ENCODE peak calls at places on chromosomes 16 and 17, in four cellular contexts. One of them, this sample, is unnamed.

GRCh38 chr17:73976676-73977521 is 226.6 kb upstream of the RPL38 start:
- DNase-seq in spleen: no peak
- DNase-seq in ovary: no peak
- DNase-seq in uterus: no peak
- DNase-seq in this sample: no peak

GRCh38 chr17:43341705-43342600 is 56.8 kb upstream of the ARL4D start:
- DNase-seq in spleen: no peak
- DNase-seq in ovary: no peak
- DNase-seq in uterus: no peak
- DNase-seq in this sample: no peak

GRCh38 chr16:3754304-3754703 is 37.0 kb upstream of the TRAP1 start:
- DNase-seq in spleen: no peak
- DNase-seq in ovary: no peak
- DNase-seq in uterus: no peak
- DNase-seq in this sample: no peak

GRCh38 chr16:48164907-48165715 is 9.3 kb upstream of the ABCC12 start:
- DNase-seq in spleen: peak; percentile 92
- DNase-seq in ovary: peak; percentile 62
- DNase-seq in uterus: peak; percentile 29
- DNase-seq in this sample: no peak

GRCh38 chr17:13154403-13154802 is 136.6 kb upstream of the ELAC2 start:
- DNase-seq in spleen: no peak
- DNase-seq in ovary: no peak
- DNase-seq in uterus: no peak
- DNase-seq in this sample: no peak

GRCh38 chr16:68234188-68235104 is 1.5 kb downstream of the ESRP2 start:
- DNase-seq in spleen: no peak
- DNase-seq in ovary: peak; percentile 46
- DNase-seq in uterus: no peak
- DNase-seq in this sample: peak; percentile 96

GRCh38 chr16:81520151-81520470 is 75.5 kb downstream of the CMIP start:
- DNase-seq in spleen: peak; percentile 69
- DNase-seq in ovary: no peak
- DNase-seq in uterus: no peak
- DNase-seq in this sample: no peak

GRCh38 chr17:80116276-80116922 is 15.0 kb downstream of the GAA start:
- DNase-seq in spleen: no peak
- DNase-seq in ovary: no peak
- DNase-seq in uterus: no peak
- DNase-seq in this sample: no peak

GRCh38 chr17:7045492-7046126 is 1.7 kb upstream of the SLC16A11 start:
- DNase-seq in spleen: no peak
- DNase-seq in ovary: peak; percentile 53
- DNase-seq in uterus: no peak
- DNase-seq in this sample: no peak

GRCh38 chr16:73048292-73049050 is 543 bp upstream of the ZFHX3 start:
- DNase-seq in spleen: peak; percentile 81
- DNase-seq in ovary: peak; percentile 57
- DNase-seq in uterus: no peak
- DNase-seq in this sample: peak; percentile 63

GRCh38 chr17:66957951-66958579 is 6.4 kb upstream of the CACNG4 start:
- DNase-seq in spleen: no peak
- DNase-seq in ovary: no peak
- DNase-seq in uterus: no peak
- DNase-seq in this sample: no peak

GRCh38 chr16:59702531-59702930 is 968.4 kb upstream of the GOT2 start:
- DNase-seq in spleen: no peak
- DNase-seq in ovary: no peak
- DNase-seq in uterus: no peak
- DNase-seq in this sample: no peak

GRCh38 chr16:89115216-89115949 is 21.7 kb downstream of the ACSF3 start:
- DNase-seq in spleen: peak; percentile 96
- DNase-seq in ovary: no peak
- DNase-seq in uterus: no peak
- DNase-seq in this sample: peak; percentile 91

GRCh38 chr17:19897901-19898300 is 30.2 kb upstream of the ULK2 start:
- DNase-seq in spleen: no peak
- DNase-seq in ovary: no peak
- DNase-seq in uterus: peak; percentile 20
- DNase-seq in this sample: no peak

GRCh38 chr16:85989863-85990643 is 91.1 kb downstream of the IRF8 start:
- DNase-seq in spleen: no peak
- DNase-seq in ovary: no peak
- DNase-seq in uterus: no peak
- DNase-seq in this sample: no peak

GRCh38 chr17:7215652-7216139 is 3.9 kb downstream of the DLG4 start:
- DNase-seq in spleen: no peak
- DNase-seq in ovary: peak; percentile 63
- DNase-seq in uterus: no peak
- DNase-seq in this sample: no peak

GRCh38 chr17:18858567-18859245 is 775 bp downstream of the PRPSAP2 start:
- DNase-seq in spleen: no peak
- DNase-seq in ovary: no peak
- DNase-seq in uterus: no peak
- DNase-seq in this sample: no peak

GRCh38 chr16:83994703-83995102 is 26.7 kb downstream of the NECAB2 start:
- DNase-seq in spleen: no peak
- DNase-seq in ovary: no peak
- DNase-seq in uterus: no peak
- DNase-seq in this sample: no peak

GRCh38 chr17:49223517-49224197 is 6.9 kb downstream of the PHOSPHO1 start:
- DNase-seq in spleen: peak; percentile 91
- DNase-seq in ovary: peak; percentile 52
- DNase-seq in uterus: peak; percentile 34
- DNase-seq in this sample: peak; percentile 56

GRCh38 chr16:31874354-31875111 is 926 bp downstream of the ZNF267 start:
- DNase-seq in spleen: no peak
- DNase-seq in ovary: no peak
- DNase-seq in uterus: no peak
- DNase-seq in this sample: peak; percentile 60

GRCh38 chr17:60256174-60256573 is 106.4 kb downstream of the CA4 start:
- DNase-seq in spleen: no peak
- DNase-seq in ovary: no peak
- DNase-seq in uterus: no peak
- DNase-seq in this sample: no peak

GRCh38 chr16:75237398-75238131 is 13.9 kb downstream of the BCAR1 start:
- DNase-seq in spleen: no peak
- DNase-seq in ovary: peak; percentile 25
- DNase-seq in uterus: peak; percentile 26
- DNase-seq in this sample: no peak

GRCh38 chr16:81366316-81366932 is 51.7 kb downstream of the GAN start:
- DNase-seq in spleen: no peak
- DNase-seq in ovary: no peak
- DNase-seq in uterus: no peak
- DNase-seq in this sample: no peak

GRCh38 chr16:3983081-3983520 is 102.6 kb upstream of the CREBBP start:
- DNase-seq in spleen: peak; percentile 82
- DNase-seq in ovary: peak; percentile 78
- DNase-seq in uterus: peak; percentile 71
- DNase-seq in this sample: peak; percentile 66

GRCh38 chr17:39244016-39244599 is 18.4 kb upstream of the STAC2 start:
- DNase-seq in spleen: peak; percentile 78
- DNase-seq in ovary: no peak
- DNase-seq in uterus: no peak
- DNase-seq in this sample: no peak

GRCh38 chr17:82734987-82735866 is at the start of gene FN3K:
- DNase-seq in spleen: peak; percentile 80
- DNase-seq in ovary: peak; percentile 79
- DNase-seq in uterus: peak; percentile 54
- DNase-seq in this sample: peak; percentile 94

GRCh38 chr16:2790631-2791030 is 3.3 kb upstream of the PRSS33 start:
- DNase-seq in spleen: no peak
- DNase-seq in ovary: peak; percentile 5
- DNase-seq in uterus: no peak
- DNase-seq in this sample: no peak

GRCh38 chr17:78687944-78688343 is 94.1 kb downstream of the CYTH1 start:
- DNase-seq in spleen: no peak
- DNase-seq in ovary: no peak
- DNase-seq in uterus: no peak
- DNase-seq in this sample: no peak
- TF ChIP-seq POLR2A in spleen: no peak
- TF ChIP-seq POLR2A in ovary: no peak
- TF ChIP-seq POLR2A in uterus: no peak
- TF ChIP-seq POLR2A in this sample: no peak

DNA sequence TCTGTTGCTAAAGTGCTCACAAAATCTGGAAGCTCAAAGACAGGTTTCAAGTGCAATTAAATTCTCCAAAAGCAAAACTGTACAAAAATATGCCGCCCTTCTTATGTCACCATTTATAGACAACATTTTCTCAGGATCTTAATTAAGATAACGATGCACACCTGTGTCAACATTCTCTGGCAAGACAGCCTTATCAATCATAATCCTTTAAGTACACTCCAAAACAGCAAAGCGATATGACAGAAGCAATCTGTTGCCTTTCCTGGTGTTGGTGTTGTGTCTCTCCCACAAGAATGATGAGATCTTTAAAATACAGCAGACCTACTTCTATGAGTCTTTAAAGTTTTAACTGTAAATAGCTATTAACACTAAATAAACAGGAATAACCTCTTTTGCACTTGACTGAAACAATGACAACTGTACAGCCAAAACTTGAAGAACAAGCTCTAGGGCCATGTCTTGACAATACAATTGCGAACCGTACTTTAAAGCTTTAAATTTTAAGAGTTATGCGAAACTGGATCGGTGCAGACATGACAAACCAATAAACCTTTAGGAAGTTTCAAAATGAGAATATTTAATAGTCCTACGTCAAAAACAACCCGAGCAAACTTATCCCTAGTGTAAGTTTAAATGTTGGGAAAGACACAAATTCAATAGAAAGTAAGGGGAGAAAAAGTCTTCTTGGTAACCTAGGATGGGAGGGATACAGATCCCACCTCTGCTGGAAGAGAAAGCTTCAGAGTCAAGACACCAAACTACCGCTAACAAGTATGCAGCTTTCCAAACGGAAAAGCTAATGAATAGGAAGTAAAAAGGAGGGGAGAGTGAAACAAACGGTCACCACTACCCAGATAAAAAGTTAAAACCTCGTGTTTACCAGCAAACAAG is 3.3 kb upstream of the IRX5 start:
- DNase-seq in spleen: no peak
- DNase-seq in ovary: no peak
- DNase-seq in uterus: no peak
- DNase-seq in this sample: no peak
- TF ChIP-seq POLR2A in spleen: no peak
- TF ChIP-seq POLR2A in ovary: no peak
- TF ChIP-seq POLR2A in uterus: no peak
- TF ChIP-seq POLR2A in this sample: no peak

GRCh38 chr17:3796110-3796821 is 4.7 kb downstream of the ITGAE start:
- DNase-seq in spleen: peak; percentile 86
- DNase-seq in ovary: no peak
- DNase-seq in uterus: no peak
- DNase-seq in this sample: peak; percentile 56

GRCh38 chr17:3795758-3796102 is 5.3 kb downstream of the ITGAE start:
- DNase-seq in spleen: no peak
- DNase-seq in ovary: no peak
- DNase-seq in uterus: no peak
- DNase-seq in this sample: no peak

GRCh38 chr17:3792481-3792880 is 8.5 kb downstream of the ITGAE start:
- DNase-seq in spleen: no peak
- DNase-seq in ovary: no peak
- DNase-seq in uterus: no peak
- DNase-seq in this sample: no peak

GRCh38 chr17:3796822-3797170 is 4.2 kb downstream of the ITGAE start:
- DNase-seq in spleen: no peak
- DNase-seq in ovary: no peak
- DNase-seq in uterus: no peak
- DNase-seq in this sample: no peak

DNA sequence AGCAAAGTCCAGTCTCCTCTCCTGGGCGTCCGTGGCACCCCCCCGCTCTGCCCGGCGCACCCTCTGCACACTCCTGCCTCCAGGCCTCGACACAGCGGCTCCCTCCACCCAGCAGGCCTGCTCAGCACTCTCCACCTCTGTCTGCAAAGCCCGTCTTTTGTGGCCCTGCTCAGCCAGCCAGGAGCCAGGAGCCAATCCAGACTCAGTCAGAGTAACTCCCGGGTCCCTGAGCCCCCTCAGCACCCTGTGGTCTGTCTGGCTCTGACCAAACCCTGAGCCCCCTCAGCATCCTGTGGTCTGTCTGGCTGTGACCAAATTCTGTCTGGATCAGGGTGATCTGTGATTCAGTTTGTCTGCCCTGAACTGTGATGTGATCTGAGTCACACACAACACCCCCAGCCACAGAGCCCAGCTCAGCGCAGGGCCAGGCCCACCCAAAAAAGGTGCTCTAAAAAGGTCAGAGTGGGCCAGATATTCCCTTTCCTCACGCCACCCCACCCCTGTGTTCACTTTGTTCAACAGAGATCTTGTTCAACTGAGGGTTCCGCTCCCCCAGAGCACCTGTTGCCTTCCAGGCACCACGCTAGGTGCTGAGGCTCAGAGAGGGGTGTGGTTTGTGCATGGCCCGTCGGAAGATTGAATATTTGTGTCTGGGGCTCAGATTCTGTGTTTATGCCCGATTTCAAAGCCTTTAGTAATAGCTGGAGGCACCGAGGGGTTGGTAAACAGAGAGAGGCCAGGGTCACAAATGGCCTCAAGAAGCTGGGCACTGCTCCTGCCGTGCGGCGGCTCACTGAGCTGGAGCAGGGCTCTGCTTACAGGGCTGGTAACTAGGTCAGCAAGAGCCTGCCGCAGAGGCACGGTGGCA is 5.9 kb downstream of the ITGAE start:
- DNase-seq in spleen: no peak
- DNase-seq in ovary: no peak
- DNase-seq in uterus: no peak
- DNase-seq in this sample: no peak
- TF ChIP-seq POLR2A in spleen: no peak
- TF ChIP-seq POLR2A in ovary: no peak
- TF ChIP-seq POLR2A in uterus: no peak
- TF ChIP-seq POLR2A in this sample: no peak

GRCh38 chr16:15855704-15856003 is 1.2 kb downstream of the MYH11 start:
- DNase-seq in spleen: no peak
- DNase-seq in ovary: no peak
- DNase-seq in uterus: no peak
- DNase-seq in this sample: no peak

GRCh38 chr16:15854061-15854460 is 2.8 kb downstream of the MYH11 start:
- DNase-seq in spleen: no peak
- DNase-seq in ovary: no peak
- DNase-seq in uterus: no peak
- DNase-seq in this sample: no peak

GRCh38 chr16:15854906-15855703 is 1.7 kb downstream of the MYH11 start:
- DNase-seq in spleen: no peak
- DNase-seq in ovary: no peak
- DNase-seq in uterus: peak; percentile 80
- DNase-seq in this sample: no peak

GRCh38 chr16:15856217-15856616 is 611 bp downstream of the MYH11 start:
- DNase-seq in spleen: no peak
- DNase-seq in ovary: no peak
- DNase-seq in uterus: no peak
- DNase-seq in this sample: no peak

DNA sequence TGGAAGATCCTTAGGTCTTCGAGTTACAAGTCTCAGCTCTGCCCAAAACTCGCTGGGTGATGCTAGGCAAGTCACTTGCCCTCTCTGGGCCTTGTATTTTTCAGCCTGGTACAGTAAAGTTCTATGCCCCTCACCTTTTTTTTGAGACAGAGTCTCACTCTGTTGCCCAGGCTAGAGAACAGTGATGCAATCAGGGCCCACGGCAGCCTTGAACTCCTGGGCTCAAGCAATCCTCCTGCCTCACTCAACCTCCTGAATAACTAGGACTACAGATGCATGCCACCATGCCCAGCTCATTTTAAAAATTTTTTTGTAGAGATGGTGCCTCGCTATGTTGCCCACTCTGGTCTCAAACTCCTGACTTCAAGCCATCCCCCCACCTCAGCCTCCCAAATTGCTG is 3.8 kb downstream of the MYH11 start:
- DNase-seq in spleen: no peak
- DNase-seq in ovary: no peak
- DNase-seq in uterus: no peak
- DNase-seq in this sample: no peak
- TF ChIP-seq POLR2A in spleen: no peak
- TF ChIP-seq POLR2A in ovary: no peak
- TF ChIP-seq POLR2A in uterus: no peak
- TF ChIP-seq POLR2A in this sample: no peak

This sample was measured in upper lobe of left lung.